ENCODE peak calls at places on chromosome 14, in nine cellular contexts. One of them, this sample, is unnamed.
A peak's percentile ranks its signal among the peaks of the same experiment; 100 is the strongest.

GRCh38 chr14:74324945-74325361 is 22.2 kb upstream of the ABCD4 start:
- DNase-seq in lower lobe of right lung: no peak
- DNase-seq in body of pancreas: no peak
- DNase-seq in heart left ventricle: no peak
- DNase-seq in astrocyte of the spinal cord: peak; percentile 42
- DNase-seq in heart right ventricle: no peak
- DNase-seq in tibial artery: no peak
- DNase-seq in ovary: no peak
- DNase-seq in PC-3: peak; percentile 60
- DNase-seq in this sample: no peak

GRCh38 chr14:106210650-106211049 is 684.3 kb downstream of the TMEM121 start:
- DNase-seq in astrocyte of the spinal cord: no peak
- DNase-seq in lower lobe of right lung: no peak
- DNase-seq in ovary: no peak
- DNase-seq in heart right ventricle: no peak
- DNase-seq in body of pancreas: no peak
- DNase-seq in PC-3: no peak
- DNase-seq in heart left ventricle: no peak
- DNase-seq in tibial artery: no peak
- DNase-seq in this sample: no peak

GRCh38 chr14:104967144-104967413 is 11.1 kb downstream of the AHNAK2 start:
- DNase-seq in astrocyte of the spinal cord: no peak
- DNase-seq in PC-3: no peak
- DNase-seq in tibial artery: no peak
- DNase-seq in body of pancreas: no peak
- DNase-seq in lower lobe of right lung: no peak
- DNase-seq in ovary: no peak
- DNase-seq in heart left ventricle: peak; percentile 48
- DNase-seq in heart right ventricle: no peak
- DNase-seq in this sample: no peak

GRCh38 chr14:36519431-36520321 is at the start of gene NKX2-1:
- DNase-seq in PC-3: no peak
- DNase-seq in body of pancreas: no peak
- DNase-seq in ovary: no peak
- DNase-seq in astrocyte of the spinal cord: no peak
- DNase-seq in heart right ventricle: no peak
- DNase-seq in tibial artery: no peak
- DNase-seq in lower lobe of right lung: peak; percentile 82
- DNase-seq in heart left ventricle: no peak
- DNase-seq in this sample: no peak

GRCh38 chr14:32054536-32054935 is 22.6 kb upstream of the ARHGAP5 start:
- DNase-seq in astrocyte of the spinal cord: no peak
- DNase-seq in lower lobe of right lung: no peak
- DNase-seq in tibial artery: no peak
- DNase-seq in heart left ventricle: no peak
- DNase-seq in body of pancreas: no peak
- DNase-seq in heart right ventricle: no peak
- DNase-seq in PC-3: no peak
- DNase-seq in ovary: no peak
- DNase-seq in this sample: no peak

GRCh38 chr14:60753264-60754126 is 18.9 kb downstream of the MNAT1 start:
- DNase-seq in tibial artery: no peak
- DNase-seq in astrocyte of the spinal cord: peak; percentile 35
- DNase-seq in lower lobe of right lung: no peak
- DNase-seq in heart right ventricle: no peak
- DNase-seq in PC-3: no peak
- DNase-seq in body of pancreas: peak; percentile 49
- DNase-seq in ovary: no peak
- DNase-seq in heart left ventricle: no peak
- DNase-seq in this sample: no peak

GRCh38 chr14:102341566-102341965 is 21.1 kb downstream of the CINP start:
- DNase-seq in astrocyte of the spinal cord: no peak
- DNase-seq in heart left ventricle: no peak
- DNase-seq in ovary: no peak
- DNase-seq in heart right ventricle: no peak
- DNase-seq in tibial artery: no peak
- DNase-seq in PC-3: no peak
- DNase-seq in body of pancreas: no peak
- DNase-seq in lower lobe of right lung: no peak
- DNase-seq in this sample: no peak

GRCh38 chr14:100077441-100077840 is 12.2 kb downstream of the EVL start:
- DNase-seq in body of pancreas: no peak
- DNase-seq in astrocyte of the spinal cord: no peak
- DNase-seq in lower lobe of right lung: no peak
- DNase-seq in ovary: no peak
- DNase-seq in tibial artery: no peak
- DNase-seq in heart left ventricle: no peak
- DNase-seq in PC-3: no peak
- DNase-seq in heart right ventricle: no peak
- DNase-seq in this sample: no peak

GRCh38 chr14:77005559-77005958 is 22.9 kb downstream of the IRF2BPL start:
- DNase-seq in PC-3: no peak
- DNase-seq in astrocyte of the spinal cord: no peak
- DNase-seq in tibial artery: no peak
- DNase-seq in lower lobe of right lung: no peak
- DNase-seq in heart left ventricle: no peak
- DNase-seq in body of pancreas: no peak
- DNase-seq in heart right ventricle: no peak
- DNase-seq in ovary: no peak
- DNase-seq in this sample: no peak

GRCh38 chr14:77002335-77002734 is 26.2 kb downstream of the IRF2BPL start:
- DNase-seq in heart left ventricle: no peak
- DNase-seq in ovary: no peak
- DNase-seq in lower lobe of right lung: no peak
- DNase-seq in PC-3: no peak
- DNase-seq in body of pancreas: no peak
- DNase-seq in tibial artery: no peak
- DNase-seq in astrocyte of the spinal cord: no peak
- DNase-seq in heart right ventricle: no peak
- DNase-seq in this sample: no peak

GRCh38 chr14:77002889-77003288 is 25.6 kb downstream of the IRF2BPL start:
- DNase-seq in lower lobe of right lung: no peak
- DNase-seq in body of pancreas: no peak
- DNase-seq in tibial artery: no peak
- DNase-seq in heart left ventricle: no peak
- DNase-seq in PC-3: no peak
- DNase-seq in astrocyte of the spinal cord: no peak
- DNase-seq in ovary: no peak
- DNase-seq in heart right ventricle: no peak
- DNase-seq in this sample: no peak

GRCh38 chr14:77004711-77005460 is 23.6 kb downstream of the IRF2BPL start:
- DNase-seq in PC-3: peak; percentile 55
- DNase-seq in astrocyte of the spinal cord: no peak
- DNase-seq in heart left ventricle: no peak
- DNase-seq in body of pancreas: no peak
- DNase-seq in ovary: no peak
- DNase-seq in tibial artery: no peak
- DNase-seq in lower lobe of right lung: no peak
- DNase-seq in heart right ventricle: no peak
- DNase-seq in this sample: no peak

DNA sequence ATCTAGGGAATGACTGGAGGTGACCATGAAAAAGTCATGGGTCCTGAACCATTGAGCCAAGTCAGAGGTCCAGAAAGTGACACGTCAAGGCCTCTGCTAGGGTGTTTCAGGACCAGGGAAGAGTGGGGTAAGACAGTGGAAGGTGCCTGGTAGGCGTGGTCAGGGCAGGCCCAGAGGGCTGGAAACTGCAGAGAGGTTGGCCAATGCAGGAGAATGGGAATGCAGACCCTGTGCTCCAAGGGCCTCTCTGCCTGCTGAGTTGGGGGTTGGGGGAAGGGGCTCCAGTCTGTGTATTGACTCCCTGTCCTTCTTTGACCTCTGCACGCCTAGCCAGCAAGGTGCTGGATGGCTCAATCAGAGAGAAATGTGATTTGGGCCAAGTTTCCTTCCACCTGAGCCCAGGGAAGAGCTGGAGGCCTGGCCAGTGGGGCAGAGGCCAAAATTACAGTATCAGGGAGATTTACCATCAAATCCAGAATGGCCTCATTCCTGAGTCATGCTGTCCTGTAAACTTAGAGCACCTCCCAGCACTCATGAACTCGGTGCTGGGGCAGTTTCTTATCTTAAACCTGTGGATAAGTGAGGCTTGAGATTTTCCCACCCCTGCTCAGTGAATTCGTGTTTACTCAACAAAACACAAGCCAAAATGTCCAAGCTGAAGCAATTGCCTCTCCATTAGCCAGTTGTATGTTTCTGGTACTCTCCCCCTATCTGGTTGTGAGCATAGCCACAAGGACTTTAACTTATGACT is 24.4 kb downstream of the IRF2BPL start:
- DNase-seq in tibial artery: no peak
- DNase-seq in lower lobe of right lung: no peak
- DNase-seq in ovary: no peak
- DNase-seq in heart right ventricle: no peak
- DNase-seq in body of pancreas: peak; percentile 89
- DNase-seq in PC-3: peak; percentile 82
- DNase-seq in heart left ventricle: no peak
- DNase-seq in astrocyte of the spinal cord: no peak
- DNase-seq in this sample: no peak
- H3K4me3 ChIP-seq in tibial artery: no peak overlapping the region
- H3K4me3 ChIP-seq in lower lobe of right lung: no peak overlapping the region
- H3K4me3 ChIP-seq in ovary: no peak overlapping the region
- H3K4me3 ChIP-seq in heart right ventricle: no peak overlapping the region
- H3K4me3 ChIP-seq in body of pancreas: no peak overlapping the region
- H3K4me3 ChIP-seq in PC-3: peak overlapping the region; percentile 17
- H3K4me3 ChIP-seq in heart left ventricle: no peak overlapping the region
- H3K4me3 ChIP-seq in astrocyte of the spinal cord: no peak overlapping the region
- H3K4me3 ChIP-seq in this sample: no peak overlapping the region

GRCh38 chr14:68397371-68397779 is 395.5 kb downstream of the ZFP36L1 start:
- DNase-seq in lower lobe of right lung: peak; percentile 89
- DNase-seq in heart left ventricle: peak; percentile 71
- DNase-seq in PC-3: no peak
- DNase-seq in heart right ventricle: peak; percentile 35
- DNase-seq in astrocyte of the spinal cord: no peak
- DNase-seq in ovary: no peak
- DNase-seq in body of pancreas: peak; percentile 83
- DNase-seq in tibial artery: peak; percentile 84
- DNase-seq in this sample: no peak

GRCh38 chr14:68401320-68401719 is 391.5 kb downstream of the ZFP36L1 start:
- DNase-seq in lower lobe of right lung: no peak
- DNase-seq in heart right ventricle: no peak
- DNase-seq in body of pancreas: no peak
- DNase-seq in astrocyte of the spinal cord: no peak
- DNase-seq in tibial artery: no peak
- DNase-seq in ovary: no peak
- DNase-seq in PC-3: no peak
- DNase-seq in heart left ventricle: no peak
- DNase-seq in this sample: no peak

GRCh38 chr14:68397827-68398226 is 395.0 kb downstream of the ZFP36L1 start:
- DNase-seq in PC-3: no peak
- DNase-seq in tibial artery: no peak
- DNase-seq in body of pancreas: no peak
- DNase-seq in lower lobe of right lung: no peak
- DNase-seq in astrocyte of the spinal cord: no peak
- DNase-seq in heart left ventricle: no peak
- DNase-seq in ovary: no peak
- DNase-seq in heart right ventricle: no peak
- DNase-seq in this sample: peak; percentile 4

GRCh38 chr14:68401855-68402254 is 391.0 kb downstream of the ZFP36L1 start:
- DNase-seq in tibial artery: no peak
- DNase-seq in PC-3: no peak
- DNase-seq in lower lobe of right lung: no peak
- DNase-seq in heart left ventricle: no peak
- DNase-seq in astrocyte of the spinal cord: no peak
- DNase-seq in ovary: no peak
- DNase-seq in body of pancreas: no peak
- DNase-seq in heart right ventricle: no peak
- DNase-seq in this sample: no peak

DNA sequence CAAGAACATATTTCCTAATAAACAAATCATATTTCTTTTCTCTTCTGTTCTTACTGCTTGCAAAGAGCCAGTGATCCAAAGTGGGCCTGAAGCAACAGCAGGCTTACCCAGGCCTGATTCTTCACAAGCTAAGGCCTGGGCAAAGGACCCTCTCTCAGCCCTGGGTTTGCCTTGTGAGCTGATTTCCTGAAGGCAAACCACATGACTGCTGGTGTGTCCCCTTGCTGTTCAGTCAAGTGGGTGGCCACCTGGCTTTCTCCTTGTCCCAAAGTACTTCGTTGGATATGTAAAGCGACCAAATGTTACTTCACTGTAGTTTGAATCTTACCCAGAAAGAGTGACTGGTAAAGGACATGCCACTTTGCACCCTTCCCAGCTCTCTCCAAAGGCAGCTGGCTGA is 392.9 kb downstream of the ZFP36L1 start:
- DNase-seq in body of pancreas: no peak
- DNase-seq in ovary: no peak
- DNase-seq in heart right ventricle: no peak
- DNase-seq in heart left ventricle: no peak
- DNase-seq in astrocyte of the spinal cord: no peak
- DNase-seq in PC-3: no peak
- DNase-seq in lower lobe of right lung: no peak
- DNase-seq in tibial artery: no peak
- DNase-seq in this sample: no peak
- H3K4me3 ChIP-seq in body of pancreas: no peak overlapping the region
- H3K4me3 ChIP-seq in ovary: no peak overlapping the region
- H3K4me3 ChIP-seq in heart right ventricle: no peak overlapping the region
- H3K4me3 ChIP-seq in heart left ventricle: no peak overlapping the region
- H3K4me3 ChIP-seq in astrocyte of the spinal cord: no peak overlapping the region
- H3K4me3 ChIP-seq in PC-3: no peak overlapping the region
- H3K4me3 ChIP-seq in lower lobe of right lung: no peak overlapping the region
- H3K4me3 ChIP-seq in tibial artery: no peak overlapping the region
- H3K4me3 ChIP-seq in this sample: no peak overlapping the region

GRCh38 chr14:77131871-77132486 is 9.6 kb downstream of the ZDHHC22 start:
- DNase-seq in ovary: no peak
- DNase-seq in tibial artery: no peak
- DNase-seq in PC-3: no peak
- DNase-seq in heart left ventricle: no peak
- DNase-seq in lower lobe of right lung: no peak
- DNase-seq in heart right ventricle: no peak
- DNase-seq in astrocyte of the spinal cord: no peak
- DNase-seq in body of pancreas: no peak
- DNase-seq in this sample: no peak

GRCh38 chr14:77128414-77128891 is 13.1 kb downstream of the ZDHHC22 start:
- DNase-seq in ovary: no peak
- DNase-seq in tibial artery: no peak
- DNase-seq in heart left ventricle: no peak
- DNase-seq in body of pancreas: peak; percentile 39
- DNase-seq in astrocyte of the spinal cord: no peak
- DNase-seq in PC-3: peak; percentile 88
- DNase-seq in lower lobe of right lung: no peak
- DNase-seq in heart right ventricle: no peak
- DNase-seq in this sample: no peak

GRCh38 chr14:77131206-77131605 is 10.4 kb downstream of the ZDHHC22 start:
- DNase-seq in body of pancreas: no peak
- DNase-seq in astrocyte of the spinal cord: no peak
- DNase-seq in heart left ventricle: no peak
- DNase-seq in PC-3: no peak
- DNase-seq in heart right ventricle: no peak
- DNase-seq in lower lobe of right lung: no peak
- DNase-seq in tibial artery: no peak
- DNase-seq in ovary: no peak
- DNase-seq in this sample: no peak

GRCh38 chr14:77133718-77134338 is 7.8 kb downstream of the ZDHHC22 start:
- DNase-seq in PC-3: peak; percentile 63
- DNase-seq in astrocyte of the spinal cord: peak; percentile 60
- DNase-seq in ovary: peak; percentile 50
- DNase-seq in lower lobe of right lung: peak; percentile 53
- DNase-seq in body of pancreas: peak; percentile 59
- DNase-seq in tibial artery: no peak
- DNase-seq in heart right ventricle: peak; percentile 34
- DNase-seq in heart left ventricle: peak; percentile 57
- DNase-seq in this sample: no peak

GRCh38 chr14:77130386-77130785 is 11.2 kb downstream of the ZDHHC22 start:
- DNase-seq in heart right ventricle: no peak
- DNase-seq in ovary: no peak
- DNase-seq in astrocyte of the spinal cord: no peak
- DNase-seq in PC-3: no peak
- DNase-seq in heart left ventricle: no peak
- DNase-seq in lower lobe of right lung: no peak
- DNase-seq in tibial artery: no peak
- DNase-seq in body of pancreas: no peak
- DNase-seq in this sample: no peak
- H3K4me3 ChIP-seq in heart right ventricle: no peak overlapping the region
- H3K4me3 ChIP-seq in ovary: no peak overlapping the region
- H3K4me3 ChIP-seq in astrocyte of the spinal cord: no peak overlapping the region
- H3K4me3 ChIP-seq in PC-3: no peak overlapping the region
- H3K4me3 ChIP-seq in heart left ventricle: no peak overlapping the region
- H3K4me3 ChIP-seq in lower lobe of right lung: no peak overlapping the region
- H3K4me3 ChIP-seq in tibial artery: no peak overlapping the region
- H3K4me3 ChIP-seq in body of pancreas: no peak overlapping the region
- H3K4me3 ChIP-seq in this sample: no peak overlapping the region

GRCh38 chr14:21382886-21383847 is 652 bp downstream of the SUPT16H start:
- DNase-seq in heart left ventricle: peak; percentile 41
- DNase-seq in heart right ventricle: peak; percentile 21
- DNase-seq in lower lobe of right lung: peak; percentile 54
- DNase-seq in ovary: peak; percentile 50
- DNase-seq in PC-3: peak; percentile 49
- DNase-seq in astrocyte of the spinal cord: peak; percentile 26
- DNase-seq in tibial artery: peak; percentile 31
- DNase-seq in body of pancreas: peak; percentile 38
- DNase-seq in this sample: peak; percentile 63

GRCh38 chr14:21383848-21384493 is at the start of gene SUPT16H:
- DNase-seq in lower lobe of right lung: peak; percentile 99
- DNase-seq in tibial artery: peak; percentile 96
- DNase-seq in heart left ventricle: peak; percentile 97
- DNase-seq in body of pancreas: peak; percentile 96
- DNase-seq in ovary: peak; percentile 94
- DNase-seq in PC-3: peak; percentile 95
- DNase-seq in heart right ventricle: peak; percentile 96
- DNase-seq in astrocyte of the spinal cord: peak; percentile 97
- DNase-seq in this sample: peak; percentile 98

GRCh38 chr14:21384494-21384851 is 654 bp upstream of the SUPT16H start:
- DNase-seq in ovary: no peak
- DNase-seq in lower lobe of right lung: no peak
- DNase-seq in heart right ventricle: no peak
- DNase-seq in tibial artery: no peak
- DNase-seq in body of pancreas: no peak
- DNase-seq in astrocyte of the spinal cord: no peak
- DNase-seq in PC-3: no peak
- DNase-seq in heart left ventricle: no peak
- DNase-seq in this sample: no peak

GRCh38 chr14:21379338-21379737 is 4.5 kb downstream of the SUPT16H start:
- DNase-seq in ovary: no peak
- DNase-seq in lower lobe of right lung: no peak
- DNase-seq in heart left ventricle: no peak
- DNase-seq in body of pancreas: no peak
- DNase-seq in astrocyte of the spinal cord: no peak
- DNase-seq in PC-3: no peak
- DNase-seq in heart right ventricle: no peak
- DNase-seq in tibial artery: no peak
- DNase-seq in this sample: no peak

DNA sequence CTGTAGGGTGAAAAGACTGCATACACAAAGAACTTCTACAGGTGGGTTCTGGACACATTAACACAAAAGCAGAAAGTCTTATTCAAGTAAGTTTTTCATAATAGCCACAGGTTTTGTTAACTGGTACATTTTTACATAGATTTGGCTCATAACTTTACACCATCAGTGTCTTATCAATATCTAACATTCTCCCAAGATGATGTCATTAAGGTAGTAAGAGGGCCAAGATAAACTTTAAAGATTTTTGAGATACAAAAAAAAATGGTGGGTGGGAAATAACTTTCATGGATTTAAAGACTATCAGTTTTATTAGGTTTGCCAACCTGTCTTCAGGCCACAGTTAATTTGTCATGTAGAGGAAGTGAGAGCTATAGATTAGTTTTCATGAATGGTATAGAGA is 1.7 kb downstream of the SUPT16H start:
- DNase-seq in astrocyte of the spinal cord: no peak
- DNase-seq in PC-3: no peak
- DNase-seq in lower lobe of right lung: no peak
- DNase-seq in heart right ventricle: no peak
- DNase-seq in tibial artery: no peak
- DNase-seq in ovary: no peak
- DNase-seq in heart left ventricle: no peak
- DNase-seq in body of pancreas: no peak
- DNase-seq in this sample: no peak
- H3K4me3 ChIP-seq in astrocyte of the spinal cord: no peak overlapping the region
- H3K4me3 ChIP-seq in PC-3: peak overlapping the region; percentile 80
- H3K4me3 ChIP-seq in lower lobe of right lung: no peak overlapping the region
- H3K4me3 ChIP-seq in heart right ventricle: peak overlapping the region; percentile 74
- H3K4me3 ChIP-seq in tibial artery: no peak overlapping the region
- H3K4me3 ChIP-seq in ovary: no peak overlapping the region
- H3K4me3 ChIP-seq in heart left ventricle: no peak overlapping the region
- H3K4me3 ChIP-seq in body of pancreas: no peak overlapping the region
- H3K4me3 ChIP-seq in this sample: peak overlapping the region; percentile 60

This sample was measured in SJSA1.